ENCODE peak calls at places on chromosomes 16 and 17, in nine cellular contexts. C, V, D, O, W, M, Y, L and I are unnamed samples.

GRCh38 chr16:86038923-86039310 is 140.0 kb downstream of the IRF8 start:
- DNase-seq in L (no peak), V (peak; percentile 48), W (no peak), Y (no peak), O (no peak), D (peak; percentile 24), C (peak; percentile 22), M (no peak), I (no peak)

GRCh38 chr16:28981517-28981916 is 3.3 kb upstream of the LAT start:
- DNase-seq in L (no peak), O (no peak), V (no peak), W (no peak), D (no peak), Y (peak; percentile 43), M (no peak), C (no peak), I (no peak)

GRCh38 chr16:88703486-88704309 is 2.5 kb downstream of the RNF166 start:
- DNase-seq in D (peak; percentile 65), L (no peak), W (no peak), C (peak; percentile 84), O (no peak), Y (peak; percentile 87), M (peak; percentile 58), V (no peak), I (no peak)

GRCh38 chr16:74730049-74730683 is 29.5 kb upstream of the MLKL start:
- DNase-seq in W (no peak), V (no peak), M (no peak), D (no peak), O (no peak), L (no peak), C (no peak), Y (no peak), I (no peak)

GRCh38 chr16:88003316-88003715 is 52.1 kb downstream of the BANP start:
- DNase-seq in L (no peak), Y (no peak), W (no peak), D (no peak), M (no peak), C (no peak), V (peak; percentile 6), O (no peak), I (no peak)

GRCh38 chr17:50307654-50308053 is 33.4 kb downstream of the TMEM92 start:
- DNase-seq in O (no peak), V (no peak), L (no peak), Y (no peak), W (no peak), D (no peak), M (no peak), C (no peak), I (no peak)

GRCh38 chr17:49496183-49496865 is 1.2 kb downstream of the NGFR start:
- DNase-seq in L (peak; percentile 80), V (peak; percentile 89), W (peak; percentile 40), C (peak; percentile 85), Y (peak; percentile 96), M (peak; percentile 60), D (peak; percentile 75), O (peak; percentile 59), I (peak; percentile 95)

GRCh38 chr17:76560036-76560876 is 20.4 kb downstream of the PRCD start:
- DNase-seq in O (peak; percentile 29), W (no peak), V (no peak), Y (no peak), C (no peak), L (no peak), M (no peak), D (no peak), I (no peak)

GRCh38 chr17:17952691-17953090 is 19.5 kb downstream of the TOM1L2 start:
- DNase-seq in M (no peak), D (no peak), O (no peak), L (no peak), W (no peak), C (no peak), Y (no peak), V (no peak), I (no peak)
- H3K4me1 ChIP-seq in M (peaks cover 19% of the 10 kb centered on the region), D (peaks cover 4% of the 10 kb centered on the region), O (peaks cover 8% of the 10 kb centered on the region), L (peaks cover 2% of the 10 kb centered on the region), W (peaks cover 11% of the 10 kb centered on the region), C (peaks cover 38% of the 10 kb centered on the region), Y (peaks cover 10% of the 10 kb centered on the region), V (peaks cover 38% of the 10 kb centered on the region), I (peaks cover 7% of the 10 kb centered on the region)

DNA sequence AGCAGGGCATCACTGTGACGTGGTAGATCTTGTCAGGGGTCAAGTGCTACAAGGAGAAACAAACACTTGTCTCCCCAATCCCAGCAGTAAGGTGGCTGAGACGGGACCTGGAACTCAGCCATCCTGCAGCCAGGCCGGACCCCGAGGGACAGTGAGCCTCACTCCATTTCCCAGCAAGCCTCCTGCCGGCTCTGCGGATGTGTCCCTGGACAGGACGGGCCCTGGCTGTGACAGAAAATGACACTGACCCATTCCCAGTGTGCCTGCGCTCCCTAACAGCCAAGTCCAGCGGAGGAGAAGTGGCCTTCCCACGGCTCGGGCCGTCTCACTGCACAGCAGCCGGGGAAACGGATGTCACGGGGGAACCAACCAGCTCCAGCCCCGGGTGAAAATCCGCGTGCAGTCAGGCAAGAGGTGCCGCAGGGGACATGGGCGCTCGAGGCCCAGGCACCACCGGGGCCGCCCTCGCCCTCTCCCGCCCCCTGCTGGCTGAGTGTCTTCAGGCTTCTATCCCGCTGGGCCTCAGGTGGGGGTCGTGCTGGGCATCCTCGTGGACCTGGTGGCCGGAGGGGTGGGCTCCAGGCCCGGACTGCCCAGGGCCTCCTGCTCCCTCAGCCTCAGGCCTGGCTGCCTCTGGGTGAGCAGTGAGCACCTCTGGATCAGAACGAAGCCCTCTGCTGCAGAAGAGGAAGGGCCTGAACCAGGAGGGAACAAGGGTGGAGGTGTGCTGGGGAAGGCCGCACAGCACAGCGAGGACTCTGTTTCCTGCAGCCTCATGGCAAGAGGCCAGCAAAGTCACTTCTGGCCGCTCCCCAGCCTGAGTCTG is 6.7 kb downstream of the HAGHL start:
- DNase-seq in O (no peak), D (no peak), C (peak; percentile 41), M (no peak), V (peak; percentile 61), Y (peak; percentile 71), W (no peak), L (no peak), I (peak; percentile 56)
- H3K4me1 ChIP-seq in O (peaks cover 10% of the 10 kb centered on the region), D (no peaks in the 10 kb centered on the region), C (peaks cover 1% of the 10 kb centered on the region), M (peaks cover 3% of the 10 kb centered on the region), V (peaks cover 4% of the 10 kb centered on the region), Y (no peaks in the 10 kb centered on the region), W (no peaks in the 10 kb centered on the region), L (peaks cover under 1% of the 10 kb centered on the region), I (peaks cover under 1% of the 10 kb centered on the region)

GRCh38 chr17:27490391-27490790 is 34.1 kb downstream of the KSR1 start:
- DNase-seq in C (no peak), Y (no peak), O (no peak), D (no peak), V (no peak), W (no peak), L (no peak), M (no peak), I (no peak)
- H3K4me1 ChIP-seq in C (no peaks in the 10 kb centered on the region), Y (peaks cover 15% of the 10 kb centered on the region), O (peaks cover 33% of the 10 kb centered on the region), D (no peaks in the 10 kb centered on the region), V (peaks cover 49% of the 10 kb centered on the region), W (peaks cover 8% of the 10 kb centered on the region), L (peaks cover 34% of the 10 kb centered on the region), M (peaks cover 21% of the 10 kb centered on the region), I (peaks cover 18% of the 10 kb centered on the region)

GRCh38 chr17:66460558-66460957 is 158.1 kb downstream of the PRKCA start:
- DNase-seq in D (no peak), Y (no peak), V (no peak), L (no peak), O (no peak), C (no peak), M (no peak), W (no peak), I (no peak)

GRCh38 chr17:66461343-66461995 is 159.1 kb downstream of the PRKCA start:
- DNase-seq in D (no peak), O (no peak), L (no peak), M (no peak), V (no peak), C (no peak), W (no peak), Y (no peak), I (no peak)

GRCh38 chr17:66459811-66460270 is 157.4 kb downstream of the PRKCA start:
- DNase-seq in D (no peak), W (peak; percentile 100), L (no peak), V (peak; percentile 92), Y (peak; percentile 55), C (no peak), O (peak; percentile 99), M (peak; percentile 58), I (peak; percentile 31)

GRCh38 chr17:66464921-66465320 is 162.5 kb downstream of the PRKCA start:
- DNase-seq in D (no peak), O (peak; percentile 54), M (no peak), V (no peak), Y (no peak), W (peak; percentile 54), L (no peak), C (no peak), I (no peak)

GRCh38 chr17:66462010-66462409 is 159.6 kb downstream of the PRKCA start:
- DNase-seq in D (no peak), V (no peak), M (no peak), O (no peak), L (no peak), C (no peak), W (peak; percentile 43), Y (no peak), I (no peak)
- H3K4me1 ChIP-seq in D (peaks cover under 1% of the 10 kb centered on the region), V (peaks cover 48% of the 10 kb centered on the region), M (peaks cover 3% of the 10 kb centered on the region), O (peaks cover 17% of the 10 kb centered on the region), L (peaks cover 6% of the 10 kb centered on the region), C (peaks cover 3% of the 10 kb centered on the region), W (peaks cover 39% of the 10 kb centered on the region), Y (no peaks in the 10 kb centered on the region), I (peaks cover 8% of the 10 kb centered on the region)

GRCh38 chr17:45302649-45303173 is 14.1 kb downstream of the MAP3K14 start:
- DNase-seq in W (peak; percentile 56), D (no peak), L (no peak), M (no peak), C (no peak), V (no peak), Y (peak; percentile 73), O (peak; percentile 93), I (no peak)

GRCh38 chr17:45299311-45299710 is 17.5 kb downstream of the MAP3K14 start:
- DNase-seq in L (no peak), V (no peak), D (no peak), M (no peak), Y (peak; percentile 56), O (peak; percentile 60), W (peak; percentile 52), C (no peak), I (no peak)

GRCh38 chr17:45298546-45299285 is 18.1 kb downstream of the MAP3K14 start:
- DNase-seq in C (no peak), V (no peak), W (no peak), Y (peak; percentile 42), O (no peak), L (no peak), D (no peak), M (no peak), I (no peak)

GRCh38 chr17:45301674-45302073 is 15.1 kb downstream of the MAP3K14 start:
- DNase-seq in C (no peak), L (no peak), M (no peak), V (no peak), W (no peak), Y (no peak), D (no peak), O (no peak), I (no peak)

GRCh38 chr17:45300060-45300751 is 16.6 kb downstream of the MAP3K14 start:
- DNase-seq in D (no peak), O (no peak), C (no peak), M (no peak), L (no peak), Y (peak; percentile 35), W (no peak), V (no peak), I (no peak)
- H3K4me1 ChIP-seq in D (peaks cover 39% of the 10 kb centered on the region), O (peaks cover 31% of the 10 kb centered on the region), C (peaks cover 50% of the 10 kb centered on the region), M (peaks cover 14% of the 10 kb centered on the region), L (peaks cover 2% of the 10 kb centered on the region), Y (peaks cover 30% of the 10 kb centered on the region), W (peaks cover 8% of the 10 kb centered on the region), V (peaks cover 98% of the 10 kb centered on the region), I (peaks cover 4% of the 10 kb centered on the region)

GRCh38 chr16:14308357-14308723 is 237.2 kb downstream of the MRTFB start:
- DNase-seq in O (no peak), C (no peak), L (no peak), V (no peak), W (no peak), Y (no peak), M (no peak), D (no peak), I (no peak)
- H3K4me1 ChIP-seq in O (peaks cover 42% of the 10 kb centered on the region), C (peaks cover 41% of the 10 kb centered on the region), L (peaks cover 32% of the 10 kb centered on the region), V (peaks cover 78% of the 10 kb centered on the region), W (peaks cover 26% of the 10 kb centered on the region), Y (peaks cover 5% of the 10 kb centered on the region), M (no peaks in the 10 kb centered on the region), D (peaks cover under 1% of the 10 kb centered on the region), I (peaks cover 38% of the 10 kb centered on the region)